ENCODE peak calls at places on chromosomes 7 and 10, in ten cellular contexts. I is Peyer's patch, B is tibial nerve, P is HCT116, H is sigmoid colon, K is breast epithelium, Z is ovary, J is esophagus squamous epithelium, F is suprapubic skin, G is A549. T is an unnamed sample.

GRCh38 chr10:45418417-45418858 is 44.4 kb downstream of the ALOX5 start:
- DNase-seq in I (no peak), G (no peak), J (no peak), Z (no peak), F (no peak), P (no peak), K (no peak), B (no peak), H (no peak), T (no peak)

GRCh38 chr10:79007037-79007842 is 61.5 kb upstream of the ZMIZ1 start:
- DNase-seq in I (no peak), G (no peak), Z (no peak), J (no peak), B (peak; percentile 87), K (no peak), F (peak; percentile 84), H (peak; percentile 83), P (no peak), T (peak; percentile 38)

GRCh38 chr7:157406971-157407370 is 70.2 kb downstream of the DNAJB6 start:
- DNase-seq in I (peak; percentile 30), B (no peak), K (no peak), J (no peak), Z (no peak), F (no peak), G (no peak), P (no peak), H (no peak), T (no peak)

GRCh38 chr10:27742926-27743735 is 2.5 kb downstream of the MKX start:
- DNase-seq in B (no peak), J (no peak), P (no peak), K (no peak), I (peak; percentile 57), Z (peak; percentile 70), F (peak; percentile 69), G (peak; percentile 21), H (peak; percentile 75), T (peak; percentile 28)

GRCh38 chr10:19195698-19196097 is 147.1 kb downstream of the MALRD1 start:
- DNase-seq in Z (no peak), B (no peak), H (no peak), P (no peak), K (no peak), F (no peak), G (no peak), I (no peak), J (no peak), T (no peak)

GRCh38 chr7:148527717-148528168 is 62.8 kb upstream of the C7orf33 start:
- DNase-seq in B (peak; percentile 66), J (peak; percentile 39), I (peak; percentile 77), H (peak; percentile 69), P (peak; percentile 88), G (peak; percentile 92), K (peak; percentile 69), Z (peak; percentile 21), F (peak; percentile 75), T (peak; percentile 81)

GRCh38 chr10:119543814-119544642 is 1.5 kb upstream of the RGS10 start:
- DNase-seq in H (peak; percentile 77), P (no peak), J (no peak), G (no peak), B (no peak), K (no peak), F (no peak), Z (no peak), I (no peak), T (no peak)

GRCh38 chr10:5575144-5575481 is 50.4 kb downstream of the CALML3 start:
- DNase-seq in Z (no peak), F (no peak), B (no peak), H (no peak), J (no peak), K (no peak), P (no peak), G (no peak), I (no peak), T (no peak)

GRCh38 chr7:6271694-6272371 is 591 bp downstream of the CYTH3 start:
- DNase-seq in K (no peak), J (no peak), Z (peak; percentile 34), F (peak; percentile 73), G (no peak), I (peak; percentile 60), B (no peak), P (no peak), H (peak; percentile 72), T (no peak)

GRCh38 chr10:77251297-77252013 is 386.2 kb downstream of the KCNMA1 start:
- DNase-seq in I (no peak), J (no peak), K (no peak), G (peak; percentile 64), F (no peak), Z (no peak), B (no peak), H (no peak), P (peak; percentile 13), T (peak; percentile 69)

GRCh38 chr7:129188372-129188891 is at the start of gene SMO:
- DNase-seq in P (no peak), F (no peak), K (no peak), I (peak; percentile 53), H (peak; percentile 81), B (no peak), Z (peak; percentile 80), G (peak; percentile 31), J (no peak), T (no peak)
- TF ChIP-seq POLR2A in P (no peak), F (no peak), K (no peak), I (no peak), H (no peak), B (no peak), Z (no peak), G (peak; percentile 58), J (no peak), T (no peak)

GRCh38 chr7:47335557-47336177 is 246.2 kb downstream of the TNS3 start:
- DNase-seq in J (no peak), Z (no peak), P (no peak), I (peak; percentile 16), B (no peak), H (no peak), F (no peak), K (peak; percentile 25), G (no peak), T (no peak)
- H3K4me1 ChIP-seq in J (peaks cover 38% of the 10 kb centered on the region), Z (peaks cover 11% of the 10 kb centered on the region), P (no peaks in the 10 kb centered on the region), I (no peaks in the 10 kb centered on the region), B (peaks cover 20% of the 10 kb centered on the region), H (peaks cover 63% of the 10 kb centered on the region), F (peaks cover 18% of the 10 kb centered on the region), K (no peaks in the 10 kb centered on the region), G (peaks cover 23% of the 10 kb centered on the region), T (no peaks in the 10 kb centered on the region)

GRCh38 chr7:100678291-100678984 is 4.9 kb downstream of the GNB2 start:
- DNase-seq in J (no peak), K (no peak), I (peak; percentile 49), Z (peak; percentile 51), P (no peak), H (peak; percentile 68), B (no peak), G (no peak), F (no peak), T (peak; percentile 23)
- TF ChIP-seq POLR2A in J (no peak), K (no peak), I (no peak), Z (no peak), P (no peak), H (no peak), B (no peak), G (no peak), F (no peak), T (no peak)

GRCh38 chr10:74642901-74643585 is 183.4 kb upstream of the KAT6B start:
- DNase-seq in J (no peak), Z (no peak), I (no peak), F (no peak), H (no peak), G (no peak), B (no peak), K (no peak), P (no peak), T (no peak)

GRCh38 chr10:74643586-74643956 is 182.8 kb upstream of the KAT6B start:
- DNase-seq in K (no peak), Z (no peak), H (no peak), B (no peak), G (no peak), J (no peak), F (no peak), P (no peak), I (no peak), T (no peak)

GRCh38 chr10:74641659-74642058 is 184.7 kb upstream of the KAT6B start:
- DNase-seq in P (no peak), Z (no peak), K (no peak), J (no peak), H (no peak), B (no peak), I (no peak), F (no peak), G (no peak), T (no peak)

GRCh38 chr10:74637685-74638084 is 188.7 kb upstream of the KAT6B start:
- DNase-seq in B (no peak), I (no peak), H (no peak), P (no peak), G (no peak), F (no peak), K (no peak), J (no peak), Z (no peak), T (no peak)

GRCh38 chr10:74640134-74640533 is 186.3 kb upstream of the KAT6B start:
- DNase-seq in K (no peak), P (no peak), H (no peak), J (no peak), I (no peak), F (no peak), G (no peak), Z (no peak), B (no peak), T (no peak)
- H3K4me1 ChIP-seq in K (no peaks in the 10 kb centered on the region), P (peaks cover 9% of the 10 kb centered on the region), H (peaks cover 18% of the 10 kb centered on the region), J (peaks cover 7% of the 10 kb centered on the region), I (no peaks in the 10 kb centered on the region), F (peaks cover 6% of the 10 kb centered on the region), G (no peaks in the 10 kb centered on the region), Z (no peaks in the 10 kb centered on the region), B (no peaks in the 10 kb centered on the region), T (no peaks in the 10 kb centered on the region)

T was measured in adrenal gland.